ENCODE peak calls at places on chromosomes 4 and X, in five cellular contexts. C is ovary; N is KBM-7; H is stimulated activated CD4-positive, alpha-beta T cell treated with anti-CD3 and anti-CD28 coated beads, Interleukin-2, amount 100 ng/mL, for 48 hours; Z is HTR-8/SVneo. U is an unnamed sample.

GRCh38 chr4:81030617-81031388 is at the start of gene BMP3:
- DNase-seq in C (peak; percentile 80), N (peak; percentile 23), H (no peak), Z (no peak), U (peak; percentile 31)

GRCh38 chrX:132609449-132609848 is 120.6 kb upstream of the MBNL3 start:
- DNase-seq in C (no peak), N (no peak), H (no peak), Z (no peak), U (no peak)

GRCh38 chr4:183129675-183130074 is 30.6 kb downstream of the WWC2 start:
- DNase-seq in C (no peak), N (no peak), H (no peak), Z (no peak), U (no peak)

GRCh38 chrX:72069380-72070160 is 62.1 kb downstream of the RTL5 start:
- DNase-seq in C (no peak), N (no peak), H (no peak), Z (no peak), U (no peak)

GRCh38 chrX:130714665-130715064 is 188.3 kb downstream of the ENOX2 start:
- DNase-seq in C (no peak), N (no peak), H (no peak), Z (no peak), U (no peak)

GRCh38 chrX:153778684-153779101 is 2.1 kb upstream of the SRPK3 start:
- DNase-seq in C (no peak), N (peak; percentile 40), H (no peak), Z (no peak), U (no peak)

GRCh38 chr4:90238141-90238540 is 110.9 kb downstream of the CCSER1 start:
- DNase-seq in C (no peak), N (no peak), H (no peak), Z (no peak), U (no peak)

GRCh38 chr4:75848891-75849290 is 53.4 kb downstream of the PPEF2 start:
- DNase-seq in C (no peak), N (no peak), H (no peak), Z (no peak), U (peak; percentile 29)

GRCh38 chr4:26220704-26221103 is 100.1 kb upstream of the RBPJ start:
- DNase-seq in C (no peak), N (no peak), H (no peak), Z (peak; percentile 57), U (peak; percentile 37)

GRCh38 chr4:89324671-89325070 is 17.1 kb upstream of the GPRIN3 start:
- DNase-seq in C (no peak), N (peak; percentile 88), H (no peak), Z (no peak), U (peak; percentile 7)

GRCh38 chr4:14575919-14576318 is 426.4 kb upstream of the CPEB2 start:
- DNase-seq in C (no peak), N (no peak), H (no peak), Z (no peak), U (no peak)

GRCh38 chr4:100827756-100828155 is 309.9 kb upstream of the EMCN start:
- DNase-seq in C (no peak), N (no peak), H (no peak), Z (no peak), U (no peak)

GRCh38 chr4:15343581-15343980 is 84.3 kb upstream of the C1QTNF7 start:
- DNase-seq in C (no peak), N (no peak), H (no peak), Z (no peak), U (no peak)

GRCh38 chr4:2058264-2059033 is 678 bp upstream of the NAT8L start:
- DNase-seq in C (peak; percentile 30), N (peak; percentile 16), H (no peak), Z (no peak), U (no peak)

GRCh38 chrX:110836982-110837381 is 41.4 kb upstream of the CHRDL1 start:
- DNase-seq in C (no peak), N (peak; percentile 12), H (no peak), Z (no peak), U (no peak)

GRCh38 chrX:39969099-39969825 is 128.5 kb downstream of the BCOR start:
- DNase-seq in C (no peak), N (peak; percentile 54), H (peak; percentile 4), Z (no peak), U (no peak)

U was measured in hepatic stellate cell.